ENCODE peak calls at places on chromosomes 6 and 20, in five cellular contexts. S is neuronal stem cell, X is breast epithelium, T is transverse colon, B is stomach. Y is an unnamed sample. For H3K9me3 and H3K27me3, the result is how much of the 10 kb centered on the place peaks cover.

GRCh38 chr6:153214439-153214838 is 83.4 kb upstream of the RGS17 start:
- DNase-seq in S (no peak), X (no peak), T (no peak), B (no peak), Y (no peak)

GRCh38 chr6:113591896-113592827 is 265.0 kb upstream of the MARCKS start:
- DNase-seq in S (no peak), X (no peak), T (peak), B (no peak), Y (no peak)

GRCh38 chr6:3755637-3756515 is 4.4 kb upstream of the PXDC1 start:
- DNase-seq in S (no peak), X (no peak), T (no peak), B (no peak), Y (no peak)

GRCh38 chr6:44831002-44831610 is 443.6 kb downstream of the CDC5L start:
- DNase-seq in S (peak), X (no peak), T (no peak), B (no peak), Y (no peak)

GRCh38 chr6:38348366-38348765 is 291.4 kb downstream of the BTBD9 start:
- DNase-seq in S (no peak), X (no peak), T (no peak), B (no peak), Y (no peak)

GRCh38 chr6:31356216-31356945 is 598 bp downstream of the HLA-B start:
- DNase-seq in S (no peak), X (no peak), T (peak), B (peak), Y (peak)

GRCh38 chr6:67952121-67952520 is 683.0 kb upstream of the ADGRB3 start:
- DNase-seq in S (no peak), X (no peak), T (no peak), B (no peak), Y (no peak)

GRCh38 chr6:30684386-30685156 is 1.9 kb downstream of the PPP1R18 start:
- DNase-seq in S (no peak), X (no peak), T (peak), B (peak), Y (peak)

GRCh38 chr20:61954276-61955021 is 111.2 kb downstream of the TAF4 start:
- DNase-seq in S (no peak), X (peak), T (no peak), B (no peak), Y (no peak)

GRCh38 chr6:144216668-144217218 is 66.4 kb downstream of the STX11 start:
- DNase-seq in S (no peak), X (peak), T (no peak), B (no peak), Y (no peak)

GRCh38 chr6:17269840-17270239 is 11.3 kb upstream of the RBM24 start:
- DNase-seq in S (no peak), X (no peak), T (no peak), B (no peak), Y (no peak)

GRCh38 chr6:153038378-153038777 is 35.9 kb upstream of the MTRF1L start:
- DNase-seq in S (no peak), X (no peak), T (no peak), B (no peak), Y (peak)

GRCh38 chr6:6771224-6771915 is 182.8 kb downstream of the LY86 start:
- DNase-seq in S (no peak), X (peak), T (no peak), B (no peak), Y (peak)

GRCh38 chr6:106670236-106670635 is 40.9 kb downstream of the QRSL1 start:
- DNase-seq in S (no peak), X (no peak), T (no peak), B (no peak), Y (no peak)

GRCh38 chr6:106913676-106914280 is 60.8 kb downstream of the CD24 start:
- DNase-seq in S (no peak), X (no peak), T (no peak), B (no peak), Y (peak)

GRCh38 chr20:21521596-21522478 is 8.0 kb upstream of the NKX2-2 start:
- DNase-seq in S (no peak), X (no peak), T (no peak), B (no peak), Y (no peak)

GRCh38 chr6:136744889-136745288 is 47.4 kb downstream of the MAP3K5 start:
- DNase-seq in S (no peak), X (no peak), T (no peak), B (no peak), Y (no peak)

GRCh38 chr6:69696273-69696672 is 100.5 kb downstream of the LMBRD1 start:
- DNase-seq in S (no peak), X (no peak), T (no peak), B (no peak), Y (peak)

GRCh38 chr6:113695506-113695905 is 161.6 kb upstream of the MARCKS start:
- DNase-seq in S (no peak), X (no peak), T (no peak), B (no peak), Y (no peak)

GRCh38 chr20:33279261-33279910 is 3.6 kb upstream of the BPIFB1 start:
- DNase-seq in S (no peak), X (no peak), T (no peak), B (no peak), Y (no peak)

GRCh38 chr6:30965140-30965601 is 18.3 kb upstream of the MUC21 start:
- DNase-seq in S (no peak), X (no peak), T (no peak), B (no peak), Y (no peak)

GRCh38 chr6:8664070-8664469 is 228.7 kb upstream of the SLC35B3 start:
- DNase-seq in S (no peak), X (no peak), T (no peak), B (no peak), Y (no peak)

GRCh38 chr20:1331801-1332453 is 3.0 kb upstream of the SDCBP2 start:
- DNase-seq in S (no peak), X (no peak), T (no peak), B (no peak), Y (no peak)

DNA sequence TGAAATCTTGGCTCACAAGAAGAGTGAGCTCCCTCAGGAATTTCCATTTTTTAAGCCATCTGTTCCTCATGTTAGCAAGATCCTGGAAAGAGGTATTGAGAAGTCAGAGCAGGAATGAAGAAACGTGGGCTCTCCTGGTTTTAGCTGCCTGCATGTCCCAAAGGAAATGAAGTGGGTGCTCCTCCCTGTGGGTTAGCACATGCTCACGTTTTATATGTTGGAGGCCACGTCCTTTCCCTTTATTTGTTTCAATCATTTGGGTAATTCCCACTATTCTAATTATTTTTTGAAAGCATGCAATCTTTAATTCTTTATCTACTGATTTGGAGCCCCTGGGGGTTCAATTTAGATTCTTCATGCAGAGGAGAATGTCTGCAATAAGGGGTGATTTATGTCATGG is 4.3 kb upstream of the MAP3K4 start:
- DNase-seq in S (no peak), X (no peak), T (no peak), B (no peak), Y (no peak)
- H3K9me3 ChIP-seq in S (under half), X (under half), T (under half), B (under half), Y (under half)

DNA sequence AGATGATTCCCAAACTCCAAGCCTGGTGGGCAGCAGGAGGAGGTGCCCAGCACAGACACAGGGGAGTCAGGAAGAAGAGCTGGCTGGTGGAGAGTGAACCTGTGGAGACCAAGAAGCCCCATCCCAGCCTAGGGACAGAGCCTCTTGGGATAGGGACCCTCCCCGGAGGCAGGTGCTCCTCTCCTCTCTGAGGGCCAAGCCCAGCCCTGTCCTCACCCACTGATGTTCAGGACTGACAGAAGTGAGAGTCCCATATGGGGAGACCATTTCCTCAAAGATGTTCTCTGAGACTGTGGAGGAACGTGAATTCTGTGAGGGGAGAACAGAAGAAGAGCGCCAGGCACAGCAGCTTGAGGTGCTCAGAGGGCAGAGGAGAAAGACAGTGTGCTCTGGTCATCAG is 2.4 kb upstream of the EBF4 start:
- DNase-seq in S (no peak), X (no peak), T (no peak), B (no peak), Y (no peak)
- H3K27me3 ChIP-seq in S (under half), X (under half), T (half or more), B (half or more), Y (under half)

DNA sequence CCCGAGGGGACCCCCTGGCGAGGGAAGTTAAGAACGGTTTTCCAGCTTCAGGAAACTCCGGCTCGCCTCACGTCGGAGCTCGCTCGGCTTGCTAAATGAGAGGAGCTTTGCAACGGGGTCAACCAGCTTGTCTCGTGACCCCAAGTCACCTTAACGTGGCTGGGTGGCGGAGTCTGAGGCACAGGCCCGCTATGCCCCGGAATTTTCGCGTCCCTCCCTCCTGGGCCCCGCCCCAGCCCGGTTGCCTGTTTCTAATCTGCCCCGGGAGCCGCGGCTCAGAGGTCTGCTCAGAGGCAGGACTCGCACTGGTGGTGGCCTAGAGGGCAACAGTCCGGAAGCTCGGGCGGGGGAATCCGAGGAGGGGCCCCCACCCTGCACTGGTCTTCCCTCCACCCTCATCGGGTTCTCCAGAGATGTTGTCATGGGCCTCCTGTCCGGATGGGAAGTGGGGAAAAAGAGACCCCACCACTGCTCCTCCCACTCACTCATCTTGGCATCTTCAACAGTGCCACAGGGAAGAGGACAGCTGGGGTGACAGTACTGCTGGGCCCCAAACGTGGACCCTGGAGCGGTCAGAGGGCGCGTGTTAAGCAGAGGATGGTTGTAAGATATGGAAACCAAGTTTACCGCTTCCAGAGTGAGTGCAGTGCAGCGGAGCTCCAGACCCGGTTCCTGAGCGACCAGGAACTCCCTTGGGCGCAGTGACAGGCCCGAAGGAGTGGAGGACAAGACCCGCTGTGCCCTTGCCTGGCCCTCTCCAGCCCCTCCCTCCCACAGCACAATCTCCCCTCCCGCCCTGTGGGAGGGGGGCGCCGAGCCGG is 3.4 kb downstream of the NR2E1 start:
- DNase-seq in S (peak), X (no peak), T (no peak), B (no peak), Y (no peak)
- H3K9me3 ChIP-seq in S (under half), X (under half), T (under half), B (under half), Y (under half)

GRCh38 chr6:40708049-40708448 is 120.9 kb upstream of the LRFN2 start:
- DNase-seq in S (no peak), X (no peak), T (no peak), B (no peak), Y (no peak)
- H3K27me3 ChIP-seq in S (under half), X (under half), T (under half), B (under half), Y (under half)

GRCh38 chr6:348860-349396 is 42.6 kb upstream of the IRF4 start:
- DNase-seq in S (no peak), X (no peak), T (no peak), B (no peak), Y (no peak)

GRCh38 chr6:346389-347030 is 45.0 kb upstream of the IRF4 start:
- DNase-seq in S (no peak), X (no peak), T (no peak), B (no peak), Y (no peak)

GRCh38 chr6:347951-348859 is 43.3 kb upstream of the IRF4 start:
- DNase-seq in S (no peak), X (no peak), T (no peak), B (no peak), Y (no peak)

GRCh38 chr6:345747-346388 is 45.7 kb upstream of the IRF4 start:
- DNase-seq in S (no peak), X (no peak), T (no peak), B (no peak), Y (no peak)

GRCh38 chr6:347232-347631 is 44.3 kb upstream of the IRF4 start:
- DNase-seq in S (no peak), X (no peak), T (peak), B (no peak), Y (no peak)
- H3K9me3 ChIP-seq in S (under half), X (under half), T (under half), B (under half), Y (under half)

DNA sequence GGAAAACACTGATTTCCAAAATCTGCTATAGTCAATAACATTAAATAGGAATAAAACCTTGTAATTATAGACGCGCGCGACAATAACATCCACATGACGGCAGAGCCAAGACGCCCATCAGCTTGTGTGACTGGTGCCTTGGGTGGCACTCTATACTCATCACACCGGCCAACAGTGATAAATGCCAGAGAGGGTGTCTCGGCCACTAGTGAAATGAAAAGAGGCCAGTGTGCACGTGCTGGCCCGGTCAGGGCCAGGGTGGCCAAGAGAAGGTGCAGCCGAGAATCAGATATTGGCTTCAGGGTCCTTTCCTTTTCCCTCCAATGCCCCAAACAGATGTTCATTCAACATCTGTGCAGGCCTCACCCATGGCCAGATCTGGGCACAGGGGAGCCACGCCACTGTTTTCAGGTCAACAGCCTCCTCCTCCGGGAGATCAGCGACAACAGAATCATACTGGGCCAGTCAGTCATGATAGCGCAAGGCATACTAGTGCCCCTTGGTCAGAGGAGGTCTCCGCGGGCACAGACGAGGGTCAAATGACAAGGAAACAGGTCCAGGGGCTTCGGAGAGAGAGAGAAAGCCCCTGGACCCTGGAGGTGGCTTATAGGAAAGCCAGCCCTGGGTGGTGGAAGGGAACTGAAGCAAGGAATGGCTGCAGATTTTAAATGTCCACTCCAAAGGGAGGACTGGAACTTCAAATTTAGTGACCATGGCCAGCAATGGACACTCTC is 134.5 kb downstream of the PRND start:
- DNase-seq in S (no peak), X (no peak), T (no peak), B (no peak), Y (no peak)
- H3K27me3 ChIP-seq in S (under half), X (under half), T (under half), B (under half), Y (under half)

GRCh38 chr20:56088381-56088780 is 83.1 kb upstream of the CBLN4 start:
- DNase-seq in S (no peak), X (no peak), T (no peak), B (no peak), Y (no peak)

GRCh38 chr20:56094228-56094627 is 88.9 kb upstream of the CBLN4 start:
- DNase-seq in S (no peak), X (no peak), T (no peak), B (no peak), Y (no peak)

GRCh38 chr20:56091635-56092180 is 86.4 kb upstream of the CBLN4 start:
- DNase-seq in S (no peak), X (no peak), T (no peak), B (no peak), Y (peak)
- H3K9me3 ChIP-seq in S (under half), X (under half), T (under half), B (under half), Y (under half)

DNA sequence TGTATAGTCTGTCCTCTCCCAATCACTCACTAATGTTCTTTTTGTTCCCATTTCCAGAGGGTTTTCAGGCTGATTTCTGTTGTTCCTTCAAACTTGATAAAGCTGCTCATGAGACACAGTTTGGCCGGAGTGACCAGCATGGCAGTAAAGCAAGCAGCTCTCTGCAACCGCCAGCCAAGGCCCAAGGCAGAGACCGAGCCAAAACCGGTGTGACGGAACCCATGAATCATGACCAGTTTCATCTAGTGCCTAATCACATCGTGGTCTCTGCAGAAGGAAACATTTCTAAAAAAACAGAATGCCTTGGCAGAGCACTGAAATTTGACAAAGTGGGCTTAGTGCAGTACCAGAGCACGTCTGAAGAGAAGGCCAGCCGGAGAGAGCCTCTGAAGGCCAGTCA is 14.8 kb upstream of the RPL7L1 start:
- DNase-seq in S (no peak), X (no peak), T (no peak), B (no peak), Y (no peak)
- H3K27me3 ChIP-seq in S (under half), X (under half), T (under half), B (under half), Y (under half)

GRCh38 chr20:55881204-55881603 is 124.1 kb downstream of the CBLN4 start:
- DNase-seq in S (no peak), X (no peak), T (no peak), B (no peak), Y (no peak)

GRCh38 chr20:55882286-55882685 is 123.0 kb downstream of the CBLN4 start:
- DNase-seq in S (no peak), X (no peak), T (no peak), B (no peak), Y (no peak)

GRCh38 chr20:55882922-55883321 is 122.4 kb downstream of the CBLN4 start:
- DNase-seq in S (no peak), X (no peak), T (peak), B (no peak), Y (no peak)

GRCh38 chr20:55880361-55880760 is 125.0 kb downstream of the CBLN4 start:
- DNase-seq in S (no peak), X (no peak), T (peak), B (no peak), Y (no peak)
- H3K9me3 ChIP-seq in S (under half), X (under half), T (under half), B (under half), Y (under half)

GRCh38 chr20:46316984-46317684 is 8.8 kb upstream of the CDH22 start:
- DNase-seq in S (no peak), X (no peak), T (no peak), B (no peak), Y (no peak)
- H3K27me3 ChIP-seq in S (under half), X (half or more), T (half or more), B (half or more), Y (under half)

Y was measured in mammary epithelial cell.